ENCODE peak calls at places on chromosomes 4 and X, in ten cellular contexts. I is left lung; J is lower lobe of right lung; U is mammary epithelial cell; T is tibial nerve; V is GM13976; W is CD4-positive, alpha-beta T cell; C is foreskin fibroblast; M is HepG2; H is colonic mucosa. S is an unnamed sample.

GRCh38 chrX:49185062-49185394 is 1.1 kb downstream of the PRICKLE3 start:
- DNase-seq in V (no peak), M (no peak), C (no peak), W (no peak), I (no peak), J (no peak), T (no peak), U (no peak), H (no peak), S (no peak)

GRCh38 chr4:126794363-126794762 is 838.4 kb upstream of the INTU start:
- DNase-seq in H (no peak), W (no peak), T (no peak), U (peak; percentile 64), J (no peak), M (no peak), V (no peak), I (no peak), C (peak; percentile 42), S (no peak)

GRCh38 chr4:141759796-141760425 is 123.5 kb downstream of the IL15 start:
- DNase-seq in M (no peak), H (no peak), C (no peak), T (no peak), J (no peak), W (no peak), V (no peak), U (peak; percentile 20), I (no peak), S (no peak)

GRCh38 chrX:41600266-41600665 is 88.5 kb upstream of the GPR34 start:
- DNase-seq in T (no peak), H (no peak), M (no peak), V (no peak), J (no peak), U (peak; percentile 1), C (peak; percentile 29), I (no peak), W (no peak), S (no peak)

GRCh38 chrX:6283826-6284225 is 55.2 kb upstream of the NLGN4X start:
- DNase-seq in U (no peak), H (no peak), C (no peak), I (no peak), V (no peak), M (no peak), T (no peak), J (no peak), W (no peak), S (no peak)

GRCh38 chr4:10998826-10999225 is 314.3 kb upstream of the CLNK start:
- DNase-seq in W (no peak), I (no peak), M (no peak), J (no peak), H (no peak), T (no peak), U (no peak), V (no peak), C (peak; percentile 12), S (no peak)

GRCh38 chr4:91198951-91199350 is 1071.8 kb downstream of the CCSER1 start:
- DNase-seq in V (no peak), W (no peak), U (no peak), C (no peak), T (no peak), H (no peak), M (no peak), I (no peak), J (no peak), S (no peak)

GRCh38 chr4:184439856-184440592 is 34.3 kb downstream of the IRF2 start:
- DNase-seq in I (no peak), J (peak; percentile 58), C (no peak), M (peak; percentile 79), V (no peak), U (no peak), H (no peak), W (no peak), T (no peak), S (no peak)

GRCh38 chr4:17580969-17581368 is 4.0 kb downstream of the LAP3 start:
- DNase-seq in C (no peak), I (no peak), W (no peak), V (no peak), U (peak; percentile 6), M (no peak), J (no peak), H (no peak), T (no peak), S (no peak)

GRCh38 chrX:118226060-118226428 is 109.4 kb upstream of the KLHL13 start:
- DNase-seq in T (no peak), W (no peak), M (peak; percentile 1), I (no peak), J (no peak), H (no peak), V (peak; percentile 26), U (no peak), C (no peak), S (no peak)

GRCh38 chr4:182235016-182235415 is 8.2 kb upstream of the TENM3 start:
- DNase-seq in M (no peak), C (no peak), I (no peak), J (no peak), W (no peak), U (no peak), H (no peak), T (no peak), V (no peak), S (no peak)

GRCh38 chr4:7758444-7758815 is 181.2 kb downstream of the AFAP1 start:
- DNase-seq in J (peak; percentile 30), V (no peak), I (no peak), M (no peak), H (no peak), U (no peak), C (no peak), W (no peak), T (no peak), S (no peak)

GRCh38 chrX:129665916-129666644 is 11.3 kb upstream of the APLN start:
- DNase-seq in V (no peak), H (no peak), I (no peak), C (peak; percentile 68), T (no peak), W (no peak), M (no peak), J (no peak), U (peak; percentile 60), S (peak; percentile 80)

GRCh38 chr4:1312821-1313640 is 23.3 kb downstream of the MAEA start:
- DNase-seq in U (no peak), I (peak; percentile 63), W (no peak), V (no peak), C (no peak), H (no peak), J (no peak), T (no peak), M (no peak), S (no peak)

GRCh38 chr4:7779194-7779768 is 160.4 kb downstream of the AFAP1 start:
- DNase-seq in I (no peak), T (no peak), J (no peak), C (peak; percentile 59), H (no peak), U (no peak), M (no peak), W (no peak), V (no peak), S (no peak)

DNA sequence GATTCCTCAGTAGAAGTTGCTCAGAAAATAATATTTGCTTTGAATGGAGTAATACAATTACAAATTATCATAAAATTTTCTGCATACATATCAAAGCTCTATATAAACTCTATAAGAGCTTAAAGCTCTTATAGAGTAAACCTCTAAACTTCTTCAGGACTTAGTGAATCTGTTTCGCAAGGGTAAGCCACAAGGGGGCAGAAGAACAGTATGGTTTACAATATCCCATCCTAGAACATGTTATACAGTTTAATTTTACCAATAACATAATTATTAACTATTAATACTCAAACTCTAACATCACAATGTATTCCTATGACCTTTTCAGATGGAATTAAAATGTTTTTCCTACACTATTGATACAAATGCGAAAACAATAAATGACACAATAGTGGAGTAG is 33.8 kb upstream of the SPANXN1 start:
- DNase-seq in J (no peak), U (peak; percentile 3), H (no peak), T (no peak), C (no peak), V (no peak), I (no peak), M (no peak), W (no peak), S (no peak)
- TF ChIP-seq CTCF in J (no peak), U (peak; percentile 30), H (peak; percentile 25), T (peak; percentile 8), C (no peak), V (peak; percentile 31), I (peak; percentile 34), M (no peak), W (no peak), S (peak; percentile 36)

GRCh38 chr4:6524436-6524835 is 50.6 kb upstream of the MAN2B2 start:
- DNase-seq in I (no peak), C (no peak), M (no peak), W (no peak), J (no peak), H (no peak), V (no peak), T (no peak), U (no peak), S (no peak)
- TF ChIP-seq CTCF in I (no peak), C (no peak), M (no peak), W (no peak), J (no peak), H (no peak), V (no peak), T (no peak), U (no peak), S (no peak)

GRCh38 chr4:16032871-16033505 is 50.8 kb downstream of the PROM1 start:
- DNase-seq in V (no peak), H (no peak), M (no peak), J (no peak), I (no peak), W (no peak), C (no peak), T (no peak), U (no peak), S (no peak)

GRCh38 chr4:16031554-16032381 is 52.1 kb downstream of the PROM1 start:
- DNase-seq in I (no peak), V (no peak), M (no peak), U (no peak), J (no peak), W (no peak), H (no peak), T (no peak), C (no peak), S (no peak)

GRCh38 chr4:16034010-16034829 is 49.6 kb downstream of the PROM1 start:
- DNase-seq in H (no peak), T (no peak), M (peak; percentile 83), J (no peak), I (no peak), V (no peak), U (no peak), W (no peak), C (no peak), S (no peak)

GRCh38 chr4:16029886-16030285 is 53.9 kb downstream of the PROM1 start:
- DNase-seq in I (no peak), H (no peak), W (no peak), M (no peak), T (no peak), V (no peak), U (no peak), J (no peak), C (no peak), S (no peak)

GRCh38 chr4:16032382-16032743 is 51.5 kb downstream of the PROM1 start:
- DNase-seq in I (no peak), J (no peak), T (no peak), V (no peak), U (no peak), W (no peak), M (peak; percentile 13), C (no peak), H (no peak), S (no peak)
- TF ChIP-seq CTCF in I (no peak), J (no peak), T (no peak), V (no peak), U (no peak), W (no peak), M (no peak), C (no peak), H (no peak), S (no peak)

GRCh38 chr4:157804986-157805385 is 367.8 kb downstream of the GASK1B start:
- DNase-seq in M (peak; percentile 34), I (no peak), J (no peak), V (no peak), T (no peak), W (no peak), C (no peak), H (no peak), U (peak; percentile 32), S (no peak)
- TF ChIP-seq CTCF in M (peak; percentile 63), I (peak; percentile 12), J (no peak), V (no peak), T (peak; percentile 6), W (no peak), C (peak; percentile 27), H (peak; percentile 13), U (peak; percentile 33), S (peak; percentile 58)

S was measured in osteocyte.